ENCODE peak calls at places on chromosome 17, in five cellular contexts. One of them, this sample, is unnamed.

GRCh38 chr17:37745801-37746426 is 1.1 kb upstream of the HNF1B start:
- DNase-seq in cardiac septum: no peak
- DNase-seq in effector CD4-positive, alpha-beta T cell: no peak
- DNase-seq in activated CD4-positive, alpha-beta T cell treated with anti-CD3 and anti-CD28 coated beads, Interleukin-2, amount 50 U/mL, for 1 hour: no peak
- DNase-seq in SHP77 treated with DMSO at 0.1 percent for 48 hours: no peak
- DNase-seq in this sample: no peak

GRCh38 chr17:10574324-10574723 is 24.9 kb upstream of the MYH2 start:
- DNase-seq in cardiac septum: no peak
- DNase-seq in effector CD4-positive, alpha-beta T cell: no peak
- DNase-seq in activated CD4-positive, alpha-beta T cell treated with anti-CD3 and anti-CD28 coated beads, Interleukin-2, amount 50 U/mL, for 1 hour: no peak
- DNase-seq in SHP77 treated with DMSO at 0.1 percent for 48 hours: no peak
- DNase-seq in this sample: peak

GRCh38 chr17:40992666-40993065 is 1.3 kb downstream of the KRTAP3-3 start:
- DNase-seq in cardiac septum: no peak
- DNase-seq in effector CD4-positive, alpha-beta T cell: no peak
- DNase-seq in activated CD4-positive, alpha-beta T cell treated with anti-CD3 and anti-CD28 coated beads, Interleukin-2, amount 50 U/mL, for 1 hour: no peak
- DNase-seq in SHP77 treated with DMSO at 0.1 percent for 48 hours: no peak
- DNase-seq in this sample: no peak

GRCh38 chr17:79168486-79169055 is 93.9 kb downstream of the ENGASE start:
- DNase-seq in cardiac septum: no peak
- DNase-seq in effector CD4-positive, alpha-beta T cell: no peak
- DNase-seq in activated CD4-positive, alpha-beta T cell treated with anti-CD3 and anti-CD28 coated beads, Interleukin-2, amount 50 U/mL, for 1 hour: no peak
- DNase-seq in SHP77 treated with DMSO at 0.1 percent for 48 hours: no peak
- DNase-seq in this sample: no peak

GRCh38 chr17:46876353-46876887 is 25.0 kb downstream of the WNT9B start:
- DNase-seq in cardiac septum: no peak
- DNase-seq in effector CD4-positive, alpha-beta T cell: no peak
- DNase-seq in activated CD4-positive, alpha-beta T cell treated with anti-CD3 and anti-CD28 coated beads, Interleukin-2, amount 50 U/mL, for 1 hour: no peak
- DNase-seq in SHP77 treated with DMSO at 0.1 percent for 48 hours: no peak
- DNase-seq in this sample: no peak

GRCh38 chr17:66268247-66268927 is 34.0 kb upstream of the PRKCA start:
- DNase-seq in cardiac septum: no peak
- DNase-seq in effector CD4-positive, alpha-beta T cell: no peak
- DNase-seq in activated CD4-positive, alpha-beta T cell treated with anti-CD3 and anti-CD28 coated beads, Interleukin-2, amount 50 U/mL, for 1 hour: no peak
- DNase-seq in SHP77 treated with DMSO at 0.1 percent for 48 hours: no peak
- DNase-seq in this sample: peak

GRCh38 chr17:78779848-78780247 is 2.2 kb downstream of the CYTH1 start:
- DNase-seq in cardiac septum: no peak
- DNase-seq in effector CD4-positive, alpha-beta T cell: peak
- DNase-seq in activated CD4-positive, alpha-beta T cell treated with anti-CD3 and anti-CD28 coated beads, Interleukin-2, amount 50 U/mL, for 1 hour: peak
- DNase-seq in SHP77 treated with DMSO at 0.1 percent for 48 hours: no peak
- DNase-seq in this sample: no peak

GRCh38 chr17:67639555-67639954 is 78.2 kb upstream of the NOL11 start:
- DNase-seq in cardiac septum: no peak
- DNase-seq in effector CD4-positive, alpha-beta T cell: no peak
- DNase-seq in activated CD4-positive, alpha-beta T cell treated with anti-CD3 and anti-CD28 coated beads, Interleukin-2, amount 50 U/mL, for 1 hour: no peak
- DNase-seq in SHP77 treated with DMSO at 0.1 percent for 48 hours: peak
- DNase-seq in this sample: no peak

GRCh38 chr17:5237541-5238016 is 2.9 kb upstream of the SCIMP start:
- DNase-seq in cardiac septum: no peak
- DNase-seq in effector CD4-positive, alpha-beta T cell: no peak
- DNase-seq in activated CD4-positive, alpha-beta T cell treated with anti-CD3 and anti-CD28 coated beads, Interleukin-2, amount 50 U/mL, for 1 hour: no peak
- DNase-seq in SHP77 treated with DMSO at 0.1 percent for 48 hours: peak
- DNase-seq in this sample: peak

GRCh38 chr17:4838306-4838785 is 5.2 kb downstream of the MINK1 start:
- DNase-seq in cardiac septum: no peak
- DNase-seq in effector CD4-positive, alpha-beta T cell: no peak
- DNase-seq in activated CD4-positive, alpha-beta T cell treated with anti-CD3 and anti-CD28 coated beads, Interleukin-2, amount 50 U/mL, for 1 hour: no peak
- DNase-seq in SHP77 treated with DMSO at 0.1 percent for 48 hours: no peak
- DNase-seq in this sample: no peak

This sample was measured in LHCN-M2.